ENCODE peak calls at places on chromosomes 16 and 17, in nine cellular contexts. B, Y, M, H, J, E, Z, D and A are unnamed samples.

GRCh38 chr16:86511317-86512161 is 1.2 kb downstream of the FOXF1 start:
- DNase-seq in B (no peak), Y (no peak), M (no peak), H (peak; percentile 46), J (no peak), E (no peak), Z (no peak), D (no peak), A (no peak)

GRCh38 chr16:66081967-66082366 is 284.5 kb upstream of the CDH5 start:
- DNase-seq in B (peak; percentile 59), Y (no peak), M (no peak), H (no peak), J (no peak), E (no peak), Z (peak; percentile 29), D (no peak), A (peak; percentile 24)

GRCh38 chr17:73307130-73307529 is 4.7 kb downstream of the CDC42EP4 start:
- DNase-seq in B (no peak), Y (no peak), M (no peak), H (no peak), J (no peak), E (no peak), Z (no peak), D (peak; percentile 73), A (no peak)

GRCh38 chr16:85524630-85525463 is 88.3 kb upstream of the GSE1 start:
- DNase-seq in B (no peak), Y (peak; percentile 81), M (no peak), H (peak; percentile 77), J (peak; percentile 90), E (no peak), Z (peak; percentile 83), D (peak; percentile 61), A (no peak)

GRCh38 chr16:85853641-85854545 is 45.1 kb upstream of the IRF8 start:
- DNase-seq in B (no peak), Y (no peak), M (no peak), H (no peak), J (no peak), E (no peak), Z (no peak), D (no peak), A (no peak)

GRCh38 chr16:20910781-20911321 is 10.3 kb downstream of the LYRM1 start:
- DNase-seq in B (no peak), Y (no peak), M (no peak), H (no peak), J (no peak), E (no peak), Z (peak; percentile 90), D (no peak), A (peak; percentile 65)

GRCh38 chr17:38864636-38865398 is 5.0 kb upstream of the LASP1 start:
- DNase-seq in B (peak; percentile 80), Y (no peak), M (no peak), H (no peak), J (no peak), E (no peak), Z (peak; percentile 67), D (no peak), A (peak; percentile 63)

GRCh38 chr16:8831450-8832382 is 34.1 kb downstream of the PMM2 start:
- DNase-seq in B (peak; percentile 97), Y (no peak), M (no peak), H (no peak), J (no peak), E (no peak), Z (no peak), D (no peak), A (no peak)

GRCh38 chr16:80656731-80657150 is 115.9 kb downstream of the DYNLRB2 start:
- DNase-seq in B (peak; percentile 11), Y (no peak), M (no peak), H (no peak), J (no peak), E (peak; percentile 28), Z (no peak), D (no peak), A (no peak)

GRCh38 chr16:84350611-84351400 is 17.5 kb upstream of the ATP2C2 start:
- DNase-seq in B (no peak), Y (no peak), M (no peak), H (no peak), J (no peak), E (no peak), Z (no peak), D (no peak), A (no peak)

GRCh38 chr16:85446846-85447656 is 166.1 kb upstream of the GSE1 start:
- DNase-seq in B (no peak), Y (no peak), M (no peak), H (peak; percentile 81), J (no peak), E (peak; percentile 40), Z (no peak), D (peak; percentile 63), A (no peak)

GRCh38 chr16:85202631-85203461 is 90.6 kb upstream of the CIBAR2 start:
- DNase-seq in B (peak; percentile 64), Y (peak; percentile 86), M (peak; percentile 92), H (peak; percentile 92), J (peak; percentile 60), E (no peak), Z (peak; percentile 98), D (peak; percentile 94), A (no peak)

GRCh38 chr17:37671813-37672544 is 28.7 kb upstream of the DDX52 start:
- DNase-seq in B (no peak), Y (no peak), M (no peak), H (no peak), J (no peak), E (no peak), Z (peak; percentile 51), D (no peak), A (peak; percentile 74)

GRCh38 chr16:50857881-50858280 is 116.0 kb downstream of the CYLD start:
- DNase-seq in B (no peak), Y (no peak), M (no peak), H (no peak), J (no peak), E (no peak), Z (no peak), D (no peak), A (no peak)

GRCh38 chr16:78249832-78250231 is 150.4 kb downstream of the WWOX start:
- DNase-seq in B (no peak), Y (no peak), M (no peak), H (no peak), J (no peak), E (no peak), Z (no peak), D (peak; percentile 52), A (no peak)

GRCh38 chr17:18626152-18626870 is 17.9 kb downstream of the TBC1D28 start:
- DNase-seq in B (no peak), Y (no peak), M (no peak), H (no peak), J (no peak), E (no peak), Z (no peak), D (no peak), A (no peak)

GRCh38 chr16:27326738-27327585 is 13.2 kb downstream of the IL4R start:
- DNase-seq in B (peak; percentile 89), Y (peak; percentile 93), M (peak; percentile 96), H (peak; percentile 85), J (peak; percentile 88), E (peak; percentile 56), Z (peak; percentile 95), D (peak; percentile 88), A (peak; percentile 93)

GRCh38 chr16:29662729-29663019 is 373 bp upstream of the SPN start:
- DNase-seq in B (no peak), Y (no peak), M (no peak), H (no peak), J (peak; percentile 50), E (peak; percentile 60), Z (no peak), D (no peak), A (no peak)

GRCh38 chr16:57146735-57147134 is 39.1 kb downstream of the PSME3IP1 start:
- DNase-seq in B (peak; percentile 69), Y (no peak), M (no peak), H (no peak), J (no peak), E (no peak), Z (no peak), D (no peak), A (no peak)

GRCh38 chr17:43359469-43360105 is 39.2 kb upstream of the ARL4D start:
- DNase-seq in B (no peak), Y (no peak), M (no peak), H (no peak), J (no peak), E (no peak), Z (no peak), D (no peak), A (no peak)

GRCh38 chr17:37813753-37814152 is 68.9 kb upstream of the HNF1B start:
- DNase-seq in B (peak; percentile 45), Y (no peak), M (no peak), H (no peak), J (no peak), E (no peak), Z (no peak), D (no peak), A (peak; percentile 92)

GRCh38 chr17:83024205-83024971 is 55.0 kb upstream of the METRNL start:
- DNase-seq in B (no peak), Y (no peak), M (peak; percentile 58), H (no peak), J (no peak), E (no peak), Z (no peak), D (no peak), A (no peak)

GRCh38 chr16:58999751-59000150 is 265.6 kb upstream of the GOT2 start:
- DNase-seq in B (no peak), Y (no peak), M (no peak), H (no peak), J (no peak), E (no peak), Z (no peak), D (no peak), A (no peak)
- H3K4me3 ChIP-seq in B (no peak overlapping the region), Y (no peak overlapping the region), M (no peak overlapping the region), H (no peak overlapping the region), J (no peak overlapping the region), E (no peak overlapping the region), Z (no peak overlapping the region), D (no peak overlapping the region), A (no peak overlapping the region)

GRCh38 chr17:49630113-49630900 is 47.6 kb downstream of the SPOP start:
- DNase-seq in B (no peak), Y (no peak), M (no peak), H (no peak), J (no peak), E (no peak), Z (no peak), D (no peak), A (no peak)
- H3K27ac ChIP-seq in B (no peak overlapping the region), Y (no peak overlapping the region), M (peak overlapping the region; percentile 78), H (peak overlapping the region; percentile 25), J (no peak overlapping the region), E (no peak overlapping the region), Z (no peak overlapping the region), D (no peak overlapping the region), A (no peak overlapping the region)

DNA sequence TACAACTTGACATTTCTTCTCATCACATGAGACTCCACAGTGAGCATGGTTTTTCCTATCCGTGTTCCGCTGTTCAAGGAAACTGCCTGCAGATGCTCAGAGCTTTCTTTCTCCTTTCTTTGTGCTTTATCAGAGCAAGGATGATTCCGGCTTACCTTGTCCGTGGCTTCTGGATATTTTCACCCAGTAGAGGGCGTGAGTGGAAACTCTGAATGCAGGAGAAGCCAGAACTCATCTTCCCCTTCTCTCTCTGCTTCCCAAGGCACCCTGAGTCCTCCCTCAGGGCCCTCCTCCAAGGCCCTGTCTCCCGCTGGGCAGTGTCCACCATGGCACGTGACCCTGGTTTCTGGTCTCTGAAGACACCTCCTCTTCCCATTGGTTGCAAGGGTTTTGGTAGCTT is 721.1 kb upstream of the RBFOX1 start:
- DNase-seq in B (peak; percentile 53), Y (no peak), M (no peak), H (no peak), J (no peak), E (no peak), Z (no peak), D (no peak), A (no peak)
- TF ChIP-seq CTCF in B (peak; percentile 53), Y (no peak), M (no peak), H (no peak), J (no peak), E (no peak), Z (no peak), D (no peak), A (no peak)

GRCh38 chr16:10876305-10876704 is 697 bp upstream of the CIITA start:
- DNase-seq in B (no peak), Y (no peak), M (no peak), H (no peak), J (no peak), E (no peak), Z (no peak), D (no peak), A (no peak)
- H3K4me3 ChIP-seq in B (no peak overlapping the region), Y (no peak overlapping the region), M (no peak overlapping the region), H (no peak overlapping the region), J (no peak overlapping the region), E (no peak overlapping the region), Z (no peak overlapping the region), D (no peak overlapping the region), A (no peak overlapping the region)